ENCODE peak calls at places on chromosomes 5 and 9, in ten cellular contexts. V is stimulated activated naive CD8-positive, alpha-beta T cell treated with anti-CD3 and anti-CD28 coated beads, Interleukin-15, Interleukin-2, amounts not matched to agents 100 U/mL and 50 U/mL, for 24 hours; H is HT1080; E is T-helper 2 cell; T is ACHN; D is naive thymus-derived CD4-positive, alpha-beta T cell; K is LoVo; A is DMS79; J is posterior cingulate gyrus; N is activated CD8-positive, alpha-beta memory T cell treated with anti-CD3 and anti-CD28 coated beads for 48 hours. M is an unnamed sample.
A peak's percentile ranks its signal among the peaks of the same experiment; 100 is the strongest.

GRCh38 chr9:134620751-134621557 is 20.6 kb upstream of the COL5A1 start:
- DNase-seq in V (no peak), H (no peak), E (no peak), T (no peak), D (no peak), K (no peak), A (no peak), J (no peak), N (no peak), M (no peak)

GRCh38 chr5:1436036-1436435 is 9.2 kb downstream of the SLC6A3 start:
- DNase-seq in V (no peak), H (no peak), E (no peak), T (no peak), D (no peak), K (no peak), A (no peak), J (no peak), N (no peak), M (no peak)

GRCh38 chr9:127449332-127449966 is 1.8 kb downstream of the RPL12 start:
- DNase-seq in V (no peak), H (no peak), E (no peak), T (peak; percentile 5), D (no peak), K (no peak), A (no peak), J (no peak), N (no peak), M (no peak)

GRCh38 chr5:147554285-147554817 is 44.5 kb upstream of the DPYSL3 start:
- DNase-seq in V (no peak), H (no peak), E (no peak), T (no peak), D (no peak), K (no peak), A (no peak), J (no peak), N (no peak), M (peak; percentile 11)

GRCh38 chr5:27087820-27088219 is 49.4 kb upstream of the CDH9 start:
- DNase-seq in V (no peak), H (no peak), E (no peak), T (no peak), D (no peak), K (no peak), A (no peak), J (no peak), N (no peak), M (no peak)

GRCh38 chr5:74919487-74919886 is 53.3 kb upstream of the FAM169A start:
- DNase-seq in V (no peak), H (peak; percentile 39), E (peak; percentile 6), T (peak; percentile 57), D (peak; percentile 44), K (peak; percentile 58), A (no peak), J (no peak), N (no peak), M (peak; percentile 14)

GRCh38 chr9:88303785-88304495 is 84.3 kb upstream of the SPIN1 start:
- DNase-seq in V (peak; percentile 62), H (peak; percentile 44), E (no peak), T (no peak), D (no peak), K (no peak), A (no peak), J (no peak), N (peak; percentile 23), M (no peak)

GRCh38 chr9:78521680-78522079 is 224.8 kb downstream of the PSAT1 start:
- DNase-seq in V (no peak), H (no peak), E (no peak), T (no peak), D (no peak), K (no peak), A (no peak), J (no peak), N (no peak), M (no peak)

GRCh38 chr5:53035868-53036381 is 46.8 kb downstream of the ITGA2 start:
- DNase-seq in V (no peak), H (peak; percentile 83), E (no peak), T (peak; percentile 27), D (no peak), K (no peak), A (no peak), J (no peak), N (no peak), M (no peak)

GRCh38 chr9:133064241-133065069 is 2.7 kb downstream of the CEL start:
- DNase-seq in V (no peak), H (no peak), E (no peak), T (no peak), D (no peak), K (no peak), A (no peak), J (no peak), N (no peak), M (no peak)

GRCh38 chr5:9015937-9016270 is 530.0 kb downstream of the SEMA5A start:
- DNase-seq in V (no peak), H (no peak), E (no peak), T (no peak), D (no peak), K (no peak), A (no peak), J (no peak), N (no peak), M (no peak)

GRCh38 chr9:37424686-37425297 is 2.3 kb downstream of the GRHPR start:
- DNase-seq in V (no peak), H (no peak), E (no peak), T (no peak), D (no peak), K (no peak), A (no peak), J (no peak), N (no peak), M (no peak)

GRCh38 chr9:8732367-8733075 is 932.9 kb upstream of the DMAC1 start:
- DNase-seq in V (no peak), H (no peak), E (no peak), T (no peak), D (no peak), K (no peak), A (peak; percentile 59), J (no peak), N (no peak), M (no peak)

GRCh38 chr9:134187110-134187531 is 22.8 kb upstream of the RNU6ATAC start:
- DNase-seq in V (peak; percentile 4), H (no peak), E (no peak), T (no peak), D (no peak), K (no peak), A (no peak), J (peak; percentile 11), N (no peak), M (no peak)

GRCh38 chr9:5178126-5178805 is 7.2 kb downstream of the INSL6 start:
- DNase-seq in V (no peak), H (peak; percentile 11), E (peak; percentile 27), T (no peak), D (peak; percentile 68), K (no peak), A (no peak), J (no peak), N (no peak), M (no peak)

GRCh38 chr9:94985649-94986048 is 259.1 kb downstream of the AOPEP start:
- DNase-seq in V (no peak), H (peak; percentile 51), E (no peak), T (no peak), D (no peak), K (no peak), A (no peak), J (no peak), N (no peak), M (no peak)

GRCh38 chr5:160824590-160824989 is 27.4 kb downstream of the ATP10B start:
- DNase-seq in V (no peak), H (no peak), E (no peak), T (no peak), D (no peak), K (no peak), A (no peak), J (no peak), N (no peak), M (no peak)

GRCh38 chr9:98848450-98849149 is 41.1 kb downstream of the GALNT12 start:
- DNase-seq in V (peak; percentile 88), H (peak; percentile 97), E (peak; percentile 30), T (peak; percentile 78), D (peak; percentile 55), K (peak; percentile 88), A (peak; percentile 38), J (peak; percentile 92), N (peak; percentile 59), M (peak; percentile 50)

GRCh38 chr5:170627271-170627670 is 123.5 kb downstream of the KCNIP1 start:
- DNase-seq in V (no peak), H (no peak), E (no peak), T (no peak), D (no peak), K (no peak), A (no peak), J (no peak), N (no peak), M (no peak)

GRCh38 chr5:7754490-7754889 is 96.4 kb downstream of the CFAP90 start:
- DNase-seq in V (no peak), H (no peak), E (no peak), T (no peak), D (no peak), K (no peak), A (no peak), J (no peak), N (no peak), M (no peak)

GRCh38 chr9:14687042-14687719 is 6.1 kb downstream of the ZDHHC21 start:
- DNase-seq in V (no peak), H (peak; percentile 81), E (no peak), T (no peak), D (no peak), K (no peak), A (no peak), J (no peak), N (no peak), M (no peak)

GRCh38 chr5:111954516-111955337 is 197.7 kb upstream of the NREP start:
- DNase-seq in V (no peak), H (no peak), E (no peak), T (no peak), D (no peak), K (no peak), A (no peak), J (no peak), N (no peak), M (no peak)

GRCh38 chr9:111630182-111631070 is 708 bp upstream of the DNAJC25 start:
- DNase-seq in V (no peak), H (no peak), E (no peak), T (no peak), D (no peak), K (no peak), A (no peak), J (no peak), N (no peak), M (no peak)

GRCh38 chr5:74916831-74917710 is 50.9 kb upstream of the FAM169A start:
- DNase-seq in V (no peak), H (peak; percentile 64), E (no peak), T (no peak), D (no peak), K (peak; percentile 81), A (no peak), J (no peak), N (no peak), M (no peak)

GRCh38 chr5:3534997-3535396 is 60.6 kb upstream of the IRX1 start:
- DNase-seq in V (no peak), H (no peak), E (no peak), T (no peak), D (no peak), K (no peak), A (no peak), J (no peak), N (no peak), M (no peak)

GRCh38 chr5:142826741-142827492 is 56.7 kb downstream of the ARHGAP26 start:
- DNase-seq in V (peak; percentile 32), H (peak; percentile 96), E (peak; percentile 24), T (peak; percentile 76), D (no peak), K (peak; percentile 87), A (no peak), J (no peak), N (no peak), M (no peak)

GRCh38 chr9:96574931-96575351 is 44.7 kb downstream of the CDC14B start:
- DNase-seq in V (no peak), H (no peak), E (no peak), T (no peak), D (no peak), K (no peak), A (no peak), J (no peak), N (no peak), M (no peak)

GRCh38 chr5:124902097-124902821 is 155.8 kb upstream of the ZNF608 start:
- DNase-seq in V (peak; percentile 26), H (peak; percentile 26), E (no peak), T (no peak), D (no peak), K (peak; percentile 27), A (peak; percentile 69), J (no peak), N (no peak), M (no peak)

M was measured in nucleus accumbens.